ENCODE peak calls at places on chromosome 12, in four cellular contexts. One of them, this sample, is unnamed.

GRCh38 chr12:65603428-65604351 is 220.6 kb upstream of the HMGA2 start:
- DNase-seq in HEK293T: no peak
- DNase-seq in HepG2: no peak
- DNase-seq in K562: peak
- DNase-seq in this sample: no peak

GRCh38 chr12:55057466-55057865 is 37.7 kb downstream of the NEUROD4 start:
- DNase-seq in HEK293T: no peak
- DNase-seq in HepG2: no peak
- DNase-seq in K562: no peak
- DNase-seq in this sample: no peak

GRCh38 chr12:19757317-19757877 is 318.1 kb downstream of the AEBP2 start:
- DNase-seq in HEK293T: peak
- DNase-seq in HepG2: no peak
- DNase-seq in K562: no peak
- DNase-seq in this sample: no peak

GRCh38 chr12:28463396-28463795 is 273.1 kb downstream of the CCDC91 start:
- DNase-seq in HEK293T: no peak
- DNase-seq in HepG2: no peak
- DNase-seq in K562: no peak
- DNase-seq in this sample: no peak

GRCh38 chr12:55965240-55965639 is 602 bp downstream of the PMEL start:
- DNase-seq in HEK293T: no peak
- DNase-seq in HepG2: no peak
- DNase-seq in K562: no peak
- DNase-seq in this sample: no peak

GRCh38 chr12:51307655-51308593 is 16.1 kb downstream of the BIN2 start:
- DNase-seq in HEK293T: no peak
- DNase-seq in HepG2: no peak
- DNase-seq in K562: peak
- DNase-seq in this sample: no peak

GRCh38 chr12:11863478-11863906 is 207.2 kb upstream of the BCL2L14 start:
- DNase-seq in HEK293T: no peak
- DNase-seq in HepG2: no peak
- DNase-seq in K562: no peak
- DNase-seq in this sample: no peak

GRCh38 chr12:48813464-48814312 is 4.6 kb upstream of the CACNB3 start:
- DNase-seq in HEK293T: no peak
- DNase-seq in HepG2: no peak
- DNase-seq in K562: no peak
- DNase-seq in this sample: peak

GRCh38 chr12:12645485-12645884 is 33.8 kb downstream of the CREBL2 start:
- DNase-seq in HEK293T: peak
- DNase-seq in HepG2: peak
- DNase-seq in K562: peak
- DNase-seq in this sample: no peak

GRCh38 chr12:14907953-14908352 is 22.3 kb upstream of the MGP start:
- DNase-seq in HEK293T: no peak
- DNase-seq in HepG2: no peak
- DNase-seq in K562: no peak
- DNase-seq in this sample: no peak

DNA sequence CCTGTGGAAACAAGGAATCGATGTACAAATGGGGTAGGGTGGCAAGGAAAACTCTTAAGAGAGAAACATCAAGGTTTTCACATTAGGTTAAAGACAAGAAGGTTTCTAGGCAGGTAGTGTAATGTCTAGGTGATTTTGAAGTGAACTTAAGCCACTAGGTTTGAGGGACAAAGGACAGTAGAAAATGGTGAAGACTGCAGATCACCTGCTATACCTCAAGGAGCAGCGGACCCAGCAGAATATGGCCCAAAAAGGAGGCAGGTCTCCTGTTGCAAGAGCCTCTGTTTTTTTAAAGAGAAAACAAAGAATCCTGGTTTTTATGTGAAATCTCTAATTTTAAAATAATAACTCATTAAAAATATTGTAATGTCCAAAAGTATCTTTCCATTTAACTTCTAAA is 178.1 kb downstream of the ACSS3 start:
- DNase-seq in HEK293T: no peak
- DNase-seq in HepG2: no peak
- DNase-seq in K562: no peak
- DNase-seq in this sample: no peak
- TF ChIP-seq ELF4 in HEK293T: no peak
- TF ChIP-seq ELF4 in HepG2: no peak
- TF ChIP-seq ELF4 in K562: no peak
- TF ChIP-seq ELF4 in this sample: no peak

DNA sequence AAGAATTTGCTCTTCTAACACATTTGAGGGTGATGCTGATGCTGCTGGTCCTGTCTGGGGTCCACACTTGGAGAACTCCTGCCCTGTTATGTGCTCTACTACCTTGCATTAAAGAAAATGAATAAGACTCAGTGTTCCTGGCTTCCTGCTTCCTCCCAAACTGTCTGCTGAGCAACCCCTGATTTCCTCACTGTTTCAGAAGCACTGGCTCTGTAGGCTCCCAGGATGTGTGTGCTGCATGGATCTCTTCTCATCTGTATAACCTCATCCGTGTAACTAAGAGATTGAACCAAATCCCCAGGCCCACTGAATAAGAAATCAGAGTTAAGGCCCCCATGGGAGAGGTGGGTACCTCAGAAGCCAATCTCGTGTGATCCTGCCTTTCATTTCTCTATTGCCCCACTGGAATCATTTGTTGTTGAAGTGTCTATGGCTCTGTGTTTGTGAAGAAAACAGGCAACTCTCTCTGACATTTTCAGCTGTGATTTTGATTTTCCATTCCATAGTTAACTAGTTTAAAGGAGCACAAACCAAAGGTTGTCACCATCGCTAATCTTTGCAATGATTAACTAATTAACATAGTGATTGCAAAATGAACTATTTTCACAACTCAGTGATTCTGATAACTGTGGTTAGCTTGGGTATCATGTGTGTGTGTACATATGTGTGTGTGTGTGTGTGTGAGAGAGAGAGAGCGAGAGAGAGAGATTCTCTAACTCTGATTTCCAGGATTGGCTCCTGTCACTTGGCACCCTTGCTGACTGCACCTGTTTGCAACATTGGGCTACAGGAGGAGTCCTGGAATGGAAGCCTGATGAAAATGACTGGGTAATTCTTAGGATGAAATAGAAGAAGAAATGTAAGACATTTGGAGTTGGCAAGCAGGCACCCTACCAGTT is 196.2 kb downstream of the SLC38A4 start:
- DNase-seq in HEK293T: no peak
- DNase-seq in HepG2: no peak
- DNase-seq in K562: no peak
- DNase-seq in this sample: no peak
- TF ChIP-seq ELF4 in HEK293T: no peak
- TF ChIP-seq ELF4 in HepG2: no peak
- TF ChIP-seq ELF4 in K562: no peak
- TF ChIP-seq ELF4 in this sample: no peak

GRCh38 chr12:111446044-111446581 is 40.4 kb downstream of the SH2B3 start:
- DNase-seq in HEK293T: no peak
- DNase-seq in HepG2: no peak
- DNase-seq in K562: peak
- DNase-seq in this sample: peak
- TF ChIP-seq ELF4 in HEK293T: no peak
- TF ChIP-seq ELF4 in HepG2: no peak
- TF ChIP-seq ELF4 in K562: no peak
- TF ChIP-seq ELF4 in this sample: no peak

GRCh38 chr12:39077226-39077625 is 171.8 kb upstream of the CPNE8 start:
- DNase-seq in HEK293T: no peak
- DNase-seq in HepG2: no peak
- DNase-seq in K562: no peak
- DNase-seq in this sample: no peak

GRCh38 chr12:39070775-39071174 is 165.4 kb upstream of the CPNE8 start:
- DNase-seq in HEK293T: no peak
- DNase-seq in HepG2: no peak
- DNase-seq in K562: no peak
- DNase-seq in this sample: no peak

GRCh38 chr12:39074063-39074462 is 168.7 kb upstream of the CPNE8 start:
- DNase-seq in HEK293T: no peak
- DNase-seq in HepG2: no peak
- DNase-seq in K562: no peak
- DNase-seq in this sample: no peak

GRCh38 chr12:39072658-39073057 is 167.3 kb upstream of the CPNE8 start:
- DNase-seq in HEK293T: no peak
- DNase-seq in HepG2: no peak
- DNase-seq in K562: no peak
- DNase-seq in this sample: no peak

GRCh38 chr12:39071611-39072010 is 166.2 kb upstream of the CPNE8 start:
- DNase-seq in HEK293T: no peak
- DNase-seq in HepG2: no peak
- DNase-seq in K562: no peak
- DNase-seq in this sample: no peak
- TF ChIP-seq ELF4 in HEK293T: no peak
- TF ChIP-seq ELF4 in HepG2: no peak
- TF ChIP-seq ELF4 in K562: no peak
- TF ChIP-seq ELF4 in this sample: no peak

DNA sequence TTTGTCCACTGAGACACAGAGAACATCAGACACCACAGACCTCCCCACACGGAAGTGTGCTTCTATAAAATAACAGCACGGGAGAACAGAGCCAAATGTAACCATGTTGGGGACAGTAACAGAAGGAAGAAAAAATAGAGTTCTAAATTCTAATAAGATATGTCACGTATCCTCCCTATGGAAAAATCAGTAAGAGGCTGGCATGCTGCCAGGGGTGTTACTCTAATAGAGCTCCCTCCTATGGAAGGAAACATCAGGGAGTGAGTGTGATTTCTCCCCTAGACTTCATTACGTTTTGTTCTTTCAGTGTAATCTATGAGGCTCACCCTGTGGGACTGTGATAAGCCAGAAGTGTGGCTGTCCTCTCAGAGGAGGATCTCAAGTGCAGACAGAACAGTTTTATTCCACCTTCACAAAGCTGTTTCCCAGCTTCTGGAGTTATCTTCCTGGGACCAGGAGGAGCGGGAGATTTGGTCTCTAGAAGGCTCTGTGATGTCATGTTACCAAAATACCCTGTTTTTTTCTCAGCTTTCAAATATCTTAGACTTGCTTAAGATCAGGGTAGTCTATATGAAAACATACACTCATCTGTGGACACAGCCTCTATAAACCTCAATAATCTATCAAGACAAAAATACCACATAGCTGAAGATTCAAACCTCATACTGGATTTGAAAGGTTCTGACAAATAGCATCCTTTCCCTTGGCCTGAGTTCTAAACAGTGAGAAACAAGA is 69.3 kb downstream of the ZFC3H1 start:
- DNase-seq in HEK293T: peak
- DNase-seq in HepG2: peak
- DNase-seq in K562: peak
- DNase-seq in this sample: no peak
- TF ChIP-seq ELF4 in HEK293T: no peak
- TF ChIP-seq ELF4 in HepG2: no peak
- TF ChIP-seq ELF4 in K562: no peak
- TF ChIP-seq ELF4 in this sample: no peak

DNA sequence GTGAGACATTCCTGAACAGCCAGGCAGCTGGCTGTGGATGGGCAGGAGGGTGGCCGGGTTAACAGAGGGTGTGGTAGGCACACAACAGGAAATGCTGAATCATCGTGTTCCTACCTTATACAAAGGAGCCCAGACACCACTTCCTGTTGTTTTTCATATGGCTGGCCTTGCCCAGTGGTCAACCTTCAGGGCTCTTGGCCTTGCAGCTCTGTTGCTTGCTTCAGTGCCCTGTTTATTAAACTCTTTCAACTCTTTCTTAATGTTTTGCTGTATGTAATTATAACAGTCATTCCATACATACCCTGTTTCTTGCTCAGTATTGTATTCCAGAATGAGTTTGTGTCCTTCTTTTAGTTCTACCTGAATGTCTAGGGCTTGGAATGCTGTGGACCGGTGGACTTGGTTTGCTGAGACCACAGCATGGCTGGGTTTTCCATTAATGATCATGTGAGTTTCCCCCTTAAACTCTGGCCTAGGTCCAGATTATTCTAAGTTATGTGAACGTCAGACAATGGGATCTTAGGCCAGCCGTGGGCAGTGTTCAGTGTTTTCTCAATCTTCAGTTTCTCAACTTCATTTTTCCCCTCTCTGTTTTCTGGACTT is 11.9 kb downstream of the CFAP54 start:
- DNase-seq in HEK293T: no peak
- DNase-seq in HepG2: peak
- DNase-seq in K562: peak
- DNase-seq in this sample: no peak
- TF ChIP-seq ELF4 in HEK293T: no peak
- TF ChIP-seq ELF4 in HepG2: no peak
- TF ChIP-seq ELF4 in K562: no peak
- TF ChIP-seq ELF4 in this sample: no peak

GRCh38 chr12:115840159-115840558 is 437.3 kb downstream of the MED13L start:
- DNase-seq in HEK293T: no peak
- DNase-seq in HepG2: peak
- DNase-seq in K562: no peak
- DNase-seq in this sample: no peak
- TF ChIP-seq ELF4 in HEK293T: no peak
- TF ChIP-seq ELF4 in HepG2: no peak
- TF ChIP-seq ELF4 in K562: no peak
- TF ChIP-seq ELF4 in this sample: no peak

GRCh38 chr12:6777386-6777785 is 5.1 kb downstream of the LAG3 start:
- DNase-seq in HEK293T: no peak
- DNase-seq in HepG2: no peak
- DNase-seq in K562: no peak
- DNase-seq in this sample: no peak

GRCh38 chr12:6780573-6780972 is 8.3 kb downstream of the LAG3 start:
- DNase-seq in HEK293T: no peak
- DNase-seq in HepG2: no peak
- DNase-seq in K562: no peak
- DNase-seq in this sample: no peak

GRCh38 chr12:6779667-6780459 is 7.5 kb downstream of the LAG3 start:
- DNase-seq in HEK293T: no peak
- DNase-seq in HepG2: peak
- DNase-seq in K562: no peak
- DNase-seq in this sample: no peak

GRCh38 chr12:6778571-6779550 is 6.5 kb downstream of the LAG3 start:
- DNase-seq in HEK293T: peak
- DNase-seq in HepG2: peak
- DNase-seq in K562: peak
- DNase-seq in this sample: peak

GRCh38 chr12:6778212-6778570 is 5.9 kb downstream of the LAG3 start:
- DNase-seq in HEK293T: no peak
- DNase-seq in HepG2: no peak
- DNase-seq in K562: no peak
- DNase-seq in this sample: peak
- TF ChIP-seq ELF4 in HEK293T: no peak
- TF ChIP-seq ELF4 in HepG2: no peak
- TF ChIP-seq ELF4 in K562: no peak
- TF ChIP-seq ELF4 in this sample: no peak

This sample was measured in WTC11.